ENCODE peak calls at places on chromosomes 1 and 21, in six cellular contexts. J is lower leg skin; E is T-cell; Y is naive thymus-derived CD4-positive, alpha-beta T cell; M is activated gamma-delta T cell treated with anti-CD3 and anti-CD28 coated beads, Interleukin-2, amount 50 U/mL, for 16 hours; L is T1000. W is an unnamed sample.

GRCh38 chr21:15149825-15150224 is 85.0 kb upstream of the NRIP1 start:
- DNase-seq in J (no peak), E (no peak), Y (no peak), M (no peak), L (no peak), W (no peak)

GRCh38 chr1:64505944-64506658 is 36.2 kb downstream of the CACHD1 start:
- DNase-seq in J (no peak), E (peak), Y (peak), M (no peak), L (no peak), W (no peak)

GRCh38 chr1:156894711-156895407 is 1.3 kb downstream of the PEAR1 start:
- DNase-seq in J (no peak), E (no peak), Y (no peak), M (no peak), L (no peak), W (no peak)

GRCh38 chr1:79603862-79604261 is 597.3 kb upstream of the ADGRL4 start:
- DNase-seq in J (no peak), E (no peak), Y (no peak), M (no peak), L (peak), W (no peak)

GRCh38 chr1:84427520-84428188 is 29.4 kb downstream of the DNASE2B start:
- DNase-seq in J (no peak), E (no peak), Y (no peak), M (no peak), L (no peak), W (no peak)

GRCh38 chr21:46347791-46348381 is 23.9 kb downstream of the PCNT start:
- DNase-seq in J (no peak), E (no peak), Y (no peak), M (no peak), L (no peak), W (no peak)

GRCh38 chr1:9249534-9250335 is 15.2 kb downstream of the H6PD start:
- DNase-seq in J (no peak), E (no peak), Y (no peak), M (no peak), L (no peak), W (no peak)

GRCh38 chr1:205211839-205212241 is 338 bp upstream of the DSTYK start:
- DNase-seq in J (no peak), E (no peak), Y (no peak), M (no peak), L (no peak), W (no peak)

GRCh38 chr1:11355594-11356467 is 82.8 kb downstream of the UBIAD1 start:
- DNase-seq in J (no peak), E (no peak), Y (no peak), M (no peak), L (no peak), W (no peak)

GRCh38 chr1:220841293-220841692 is 38.0 kb upstream of the HLX start:
- DNase-seq in J (no peak), E (no peak), Y (no peak), M (no peak), L (no peak), W (no peak)

GRCh38 chr1:236103646-236104218 is 38.6 kb upstream of the GPR137B start:
- DNase-seq in J (peak), E (peak), Y (peak), M (peak), L (peak), W (no peak)

GRCh38 chr1:164611754-164612642 is 53.0 kb downstream of the PBX1 start:
- DNase-seq in J (no peak), E (no peak), Y (no peak), M (no peak), L (peak), W (no peak)

GRCh38 chr1:115794976-115795375 is 26.5 kb upstream of the CASQ2 start:
- DNase-seq in J (no peak), E (no peak), Y (no peak), M (no peak), L (no peak), W (no peak)

GRCh38 chr1:179866616-179867015 is 11.0 kb downstream of the TOR1AIP2 start:
- DNase-seq in J (no peak), E (no peak), Y (no peak), M (no peak), L (no peak), W (no peak)

GRCh38 chr1:67126974-67127373 is 7.8 kb downstream of the C1orf141 start:
- DNase-seq in J (no peak), E (no peak), Y (no peak), M (no peak), L (no peak), W (no peak)

GRCh38 chr1:157310401-157310800 is 172.2 kb upstream of the ETV3 start:
- DNase-seq in J (no peak), E (no peak), Y (no peak), M (no peak), L (no peak), W (no peak)

GRCh38 chr1:231931846-231932454 is 305.4 kb downstream of the DISC1 start:
- DNase-seq in J (no peak), E (no peak), Y (no peak), M (no peak), L (no peak), W (no peak)

GRCh38 chr1:205972491-205973168 is 29.4 kb upstream of the SLC26A9 start:
- DNase-seq in J (no peak), E (no peak), Y (no peak), M (no peak), L (no peak), W (no peak)

GRCh38 chr1:185636848-185637247 is 97.3 kb upstream of the HMCN1 start:
- DNase-seq in J (no peak), E (no peak), Y (no peak), M (no peak), L (no peak), W (no peak)

GRCh38 chr1:32791881-32792280 is 25.3 kb downstream of the YARS1 start:
- DNase-seq in J (no peak), E (no peak), Y (no peak), M (no peak), L (no peak), W (no peak)

W was measured in osteocyte.